ENCODE peak calls at places on chromosomes 3 and 15, in six cellular contexts. J is heart left ventricle, O is breast epithelium, P is ovary, T is A549, F is Peyer's patch. X is an unnamed sample.

GRCh38 chr3:190076601-190077444 is 43.9 kb downstream of the P3H2 start:
- DNase-seq in J (peak; percentile 28), O (peak; percentile 56), P (no peak), T (peak; percentile 61), F (no peak), X (no peak)

GRCh38 chr3:172561894-172562664 is 38.8 kb upstream of the TNFSF10 start:
- DNase-seq in J (no peak), O (no peak), P (no peak), T (no peak), F (no peak), X (no peak)

GRCh38 chr3:154217663-154218062 is 96.5 kb downstream of the ARHGEF26 start:
- DNase-seq in J (no peak), O (no peak), P (no peak), T (no peak), F (no peak), X (no peak)

GRCh38 chr3:192571197-192571791 is 156.0 kb downstream of the FGF12 start:
- DNase-seq in J (peak; percentile 88), O (peak; percentile 34), P (peak; percentile 71), T (peak; percentile 6), F (peak; percentile 47), X (no peak)

GRCh38 chr15:83565553-83566159 is 88.3 kb upstream of the ADAMTSL3 start:
- DNase-seq in J (no peak), O (no peak), P (no peak), T (peak; percentile 48), F (no peak), X (peak; percentile 44)

GRCh38 chr3:87855626-87856025 is 203.2 kb downstream of the CGGBP1 start:
- DNase-seq in J (no peak), O (no peak), P (no peak), T (peak; percentile 25), F (no peak), X (no peak)

GRCh38 chr15:85406916-85407315 is 26.5 kb downstream of the AKAP13 start:
- DNase-seq in J (no peak), O (no peak), P (no peak), T (no peak), F (no peak), X (no peak)

GRCh38 chr3:118151164-118151563 is 883.5 kb downstream of the IGSF11 start:
- DNase-seq in J (no peak), O (no peak), P (no peak), T (no peak), F (no peak), X (no peak)

GRCh38 chr3:142226474-142226873 is 1.1 kb upstream of the GK5 start:
- DNase-seq in J (no peak), O (no peak), P (no peak), T (peak; percentile 55), F (no peak), X (no peak)

GRCh38 chr3:165343185-165343584 is 147.0 kb upstream of the SLITRK3 start:
- DNase-seq in J (no peak), O (no peak), P (no peak), T (no peak), F (no peak), X (no peak)

GRCh38 chr3:141343824-141344223 is 24.5 kb upstream of the ZBTB38 start:
- DNase-seq in J (no peak), O (no peak), P (no peak), T (no peak), F (no peak), X (no peak)

GRCh38 chr15:85071061-85071460 is 89.4 kb downstream of the PDE8A start:
- DNase-seq in J (no peak), O (no peak), P (no peak), T (no peak), F (no peak), X (no peak)

GRCh38 chr3:113783980-113784379 is 37.1 kb downstream of the ATP6V1A start:
- DNase-seq in J (no peak), O (no peak), P (no peak), T (no peak), F (no peak), X (no peak)

GRCh38 chr3:88912294-88913014 is 195.0 kb upstream of the EPHA3 start:
- DNase-seq in J (no peak), O (no peak), P (no peak), T (no peak), F (no peak), X (no peak)

DNA sequence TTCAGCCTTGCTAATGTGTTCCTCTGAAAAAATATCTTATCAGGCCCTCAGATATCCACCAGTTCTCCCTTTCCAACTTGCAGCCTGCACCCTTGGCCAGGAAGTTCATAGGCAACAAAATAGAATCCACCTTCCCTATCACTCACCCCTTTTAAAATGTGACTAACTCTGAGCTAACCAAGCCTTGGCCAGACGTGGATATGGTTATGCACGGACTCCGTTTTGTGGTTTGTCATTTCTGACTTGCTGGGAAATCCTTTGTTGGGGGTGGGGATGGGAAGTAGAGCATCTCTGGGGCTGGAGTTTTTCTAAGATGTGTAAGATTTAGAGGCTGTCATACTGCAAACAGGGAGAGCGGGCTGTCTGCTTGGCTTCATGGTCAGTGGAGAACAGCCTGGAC is 62.5 kb downstream of the SMAD3 start:
- DNase-seq in J (no peak), O (no peak), P (peak; percentile 29), T (peak; percentile 82), F (no peak), X (no peak)
- TF ChIP-seq POLR2A in J (no peak), O (no peak), P (no peak), T (no peak), F (no peak), X (no peak)

DNA sequence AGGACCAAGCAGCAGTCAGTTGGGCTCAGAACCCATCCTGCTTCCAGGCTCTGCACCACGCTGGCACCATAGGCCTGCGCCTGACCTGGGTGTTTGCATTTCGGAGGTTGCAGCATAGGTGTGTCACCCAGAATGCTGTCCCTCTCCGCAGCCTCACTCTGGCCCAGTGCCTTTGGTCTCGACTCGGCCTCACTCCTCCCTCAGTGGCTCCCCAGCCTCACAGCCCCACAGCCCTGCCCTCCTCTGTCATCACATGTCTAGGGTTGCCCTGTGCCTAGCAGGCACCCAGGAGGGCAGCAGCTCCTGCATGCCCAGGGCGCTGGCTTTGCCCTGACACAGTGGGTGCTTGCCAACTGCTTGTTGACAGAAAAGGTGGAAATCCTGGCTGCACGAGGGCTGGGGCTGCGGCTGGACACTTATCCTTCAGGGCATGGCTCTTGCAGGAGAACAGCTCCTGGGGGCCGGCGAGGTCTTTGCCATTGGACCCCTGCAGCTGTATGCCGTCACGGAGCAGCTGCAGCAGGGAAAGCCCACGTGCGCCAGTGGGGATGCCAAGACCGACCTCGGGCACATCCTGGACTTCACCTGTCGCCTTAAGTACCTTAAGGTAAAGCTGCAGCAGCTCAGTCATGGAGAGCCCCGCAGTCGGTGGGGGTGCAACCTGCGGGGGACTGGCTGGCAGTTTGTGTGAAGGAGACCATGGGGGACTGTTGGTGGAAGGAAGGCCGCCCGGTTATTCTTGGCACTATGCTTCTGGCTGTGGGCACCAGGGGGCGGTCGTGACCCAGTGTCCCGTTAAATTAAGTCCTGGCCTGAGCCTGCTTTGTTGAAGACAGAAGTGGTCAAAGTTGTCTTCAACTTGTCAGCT is 16.2 kb downstream of the NISCH start:
- DNase-seq in J (peak; percentile 82), O (peak; percentile 49), P (peak; percentile 71), T (peak; percentile 57), F (peak; percentile 67), X (peak; percentile 78)
- TF ChIP-seq POLR2A in J (no peak), O (no peak), P (no peak), T (no peak), F (no peak), X (no peak)

GRCh38 chr3:105365536-105366301 is 990 bp upstream of the ALCAM start:
- DNase-seq in J (no peak), O (no peak), P (no peak), T (peak; percentile 50), F (no peak), X (no peak)

GRCh38 chr3:105366302-105367062 is at the start of gene ALCAM:
- DNase-seq in J (peak; percentile 90), O (peak; percentile 91), P (peak; percentile 95), T (peak; percentile 82), F (peak; percentile 96), X (peak; percentile 54)

GRCh38 chr3:105368575-105369500 is 2.1 kb downstream of the ALCAM start:
- DNase-seq in J (peak; percentile 26), O (peak; percentile 81), P (peak; percentile 44), T (peak; percentile 29), F (peak; percentile 74), X (peak; percentile 17)

GRCh38 chr3:105367406-105368213 is 901 bp downstream of the ALCAM start:
- DNase-seq in J (peak; percentile 61), O (peak; percentile 55), P (peak; percentile 63), T (peak; percentile 27), F (peak; percentile 88), X (peak; percentile 2)

GRCh38 chr3:105367063-105367405 is 325 bp downstream of the ALCAM start:
- DNase-seq in J (peak; percentile 26), O (no peak), P (peak; percentile 54), T (peak; percentile 18), F (peak; percentile 64), X (peak; percentile 3)
- TF ChIP-seq POLR2A in J (no peak), O (no peak), P (no peak), T (no peak), F (no peak), X (no peak)

GRCh38 chr15:31262901-31263671 is 63.5 kb upstream of the KLF13 start:
- DNase-seq in J (peak; percentile 42), O (no peak), P (peak; percentile 11), T (no peak), F (no peak), X (peak; percentile 65)
- TF ChIP-seq POLR2A in J (no peak), O (no peak), P (no peak), T (no peak), F (no peak), X (no peak)

GRCh38 chr15:75676688-75677475 is 29.2 kb downstream of the SNX33 start:
- DNase-seq in J (no peak), O (no peak), P (no peak), T (no peak), F (no peak), X (no peak)

GRCh38 chr15:75675579-75676404 is 28.1 kb downstream of the SNX33 start:
- DNase-seq in J (no peak), O (no peak), P (no peak), T (no peak), F (no peak), X (no peak)

GRCh38 chr15:75677601-75678323 is 30.1 kb downstream of the SNX33 start:
- DNase-seq in J (no peak), O (no peak), P (no peak), T (no peak), F (no peak), X (no peak)

GRCh38 chr15:75682181-75683135 is 30.2 kb downstream of the CSPG4 start:
- DNase-seq in J (no peak), O (no peak), P (no peak), T (no peak), F (no peak), X (no peak)

DNA sequence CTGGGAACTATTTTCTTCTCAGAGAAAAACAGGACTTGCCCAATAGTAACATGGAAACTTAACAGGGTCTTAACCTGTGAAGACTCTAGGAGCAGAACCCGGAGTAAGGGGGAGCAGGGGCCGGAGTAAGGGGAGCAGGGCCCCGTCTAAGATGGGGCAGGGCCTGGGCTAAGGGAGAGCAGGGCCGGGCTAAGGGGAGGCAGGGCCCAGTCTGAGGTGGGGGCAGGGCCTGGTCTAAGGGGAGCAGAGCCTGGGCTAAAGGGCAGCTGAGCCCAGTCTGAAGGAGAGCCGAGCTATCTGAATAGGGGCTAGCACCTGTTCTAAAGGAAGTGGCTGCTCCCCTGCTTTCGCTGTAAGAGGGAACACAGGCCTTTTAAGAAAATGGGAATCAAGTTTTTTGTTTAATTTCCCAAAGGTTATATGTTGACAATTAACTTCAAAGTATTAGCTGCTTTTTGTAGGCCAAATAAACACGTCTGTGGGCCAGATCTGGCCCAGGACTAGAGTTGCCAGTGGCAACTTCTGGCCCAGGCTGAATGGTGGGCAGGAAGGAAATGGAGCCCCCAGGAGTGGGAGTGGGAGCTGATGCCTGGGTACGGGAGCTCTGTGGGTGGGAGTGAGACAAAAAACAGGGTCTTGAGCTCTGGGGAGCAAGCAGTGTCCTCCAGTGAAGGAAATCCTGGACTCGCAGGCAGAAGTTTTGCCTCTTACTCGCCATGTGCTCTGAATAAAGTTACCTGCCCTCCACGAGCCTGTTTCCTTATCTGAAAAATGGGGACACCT is 32.5 kb downstream of the CSPG4 start:
- DNase-seq in J (no peak), O (no peak), P (no peak), T (no peak), F (no peak), X (no peak)
- TF ChIP-seq POLR2A in J (no peak), O (no peak), P (no peak), T (no peak), F (no peak), X (no peak)

X was measured in erythroblast.